ENCODE peak calls at places on chromosomes 4 and X, in eight cellular contexts. P is heart right ventricle, X is Caki2, U is iris pigment epithelial cell, V is islet precursor cell, D is foreskin fibroblast, C is CD14-positive monocyte, B is mammary epithelial cell. O is an unnamed sample.

GRCh38 chr4:184911310-184911709 is 85.5 kb upstream of the ACSL1 start:
- DNase-seq in U (peak; percentile 90), X (no peak), V (no peak), C (no peak), B (peak; percentile 97), P (no peak), D (peak; percentile 10), O (no peak)

GRCh38 chrX:149877636-149878035 is 3.3 kb upstream of the MAGEA8 start:
- DNase-seq in D (peak; percentile 1), P (no peak), V (no peak), X (no peak), B (peak; percentile 15), U (peak; percentile 10), C (no peak), O (no peak)

GRCh38 chrX:132958086-132958703 is at the start of gene HS6ST2:
- DNase-seq in D (no peak), V (peak; percentile 62), B (no peak), P (no peak), X (no peak), C (no peak), U (no peak), O (peak; percentile 71)

GRCh38 chrX:71056857-71057256 is 11.3 kb downstream of the SNX12 start:
- DNase-seq in P (no peak), B (no peak), V (no peak), U (peak; percentile 61), C (no peak), X (no peak), D (no peak), O (no peak)

GRCh38 chr4:25485104-25485503 is 108.0 kb downstream of the ANAPC4 start:
- DNase-seq in B (no peak), P (no peak), V (no peak), U (no peak), D (no peak), C (no peak), X (no peak), O (no peak)

GRCh38 chr4:153409412-153409811 is 56.7 kb upstream of the TMEM131L start:
- DNase-seq in U (peak; percentile 89), D (peak; percentile 59), P (no peak), B (peak; percentile 32), X (no peak), V (no peak), C (no peak), O (no peak)

GRCh38 chr4:41620594-41621256 is 82.8 kb downstream of the LIMCH1 start:
- DNase-seq in X (peak; percentile 87), C (no peak), U (no peak), D (no peak), B (no peak), P (no peak), V (peak; percentile 69), O (no peak)

GRCh38 chrX:13412208-13412600 is 92.4 kb upstream of the ATXN3L start:
- DNase-seq in C (no peak), V (no peak), U (no peak), P (no peak), B (no peak), X (no peak), D (no peak), O (no peak)

GRCh38 chr4:123250843-123251242 is 145.8 kb upstream of the SPRY1 start:
- DNase-seq in P (peak; percentile 72), D (peak; percentile 50), C (no peak), V (no peak), B (peak; percentile 52), X (no peak), U (peak; percentile 84), O (no peak)

GRCh38 chr4:65392488-65392887 is 277.8 kb downstream of the EPHA5 start:
- DNase-seq in V (no peak), P (no peak), X (no peak), B (no peak), U (no peak), C (no peak), D (no peak), O (no peak)

GRCh38 chr4:22515145-22515887 is 550 bp downstream of the ADGRA3 start:
- DNase-seq in X (peak; percentile 76), B (peak; percentile 74), C (no peak), D (peak; percentile 66), U (peak; percentile 74), P (peak; percentile 63), V (peak; percentile 86), O (peak; percentile 36)

GRCh38 chr4:114400531-114400930 is 198.1 kb upstream of the UGT8 start:
- DNase-seq in U (no peak), D (peak; percentile 11), P (no peak), X (peak; percentile 56), V (no peak), B (peak; percentile 64), C (no peak), O (no peak)

GRCh38 chr4:82223715-82224114 is 150.1 kb downstream of the HNRNPD start:
- DNase-seq in P (peak; percentile 8), X (no peak), B (no peak), D (no peak), U (no peak), V (no peak), C (peak; percentile 80), O (no peak)

GRCh38 chrX:124035657-124036056 is 74.2 kb downstream of the STAG2 start:
- DNase-seq in C (no peak), U (no peak), D (no peak), B (no peak), X (no peak), P (no peak), V (no peak), O (no peak)

GRCh38 chr4:2284934-2285664 is 23.2 kb upstream of the MXD4 start:
- DNase-seq in V (peak; percentile 81), B (peak; percentile 61), P (no peak), D (peak; percentile 64), U (peak; percentile 42), X (peak; percentile 38), C (no peak), O (no peak)

GRCh38 chrX:74923942-74924448 is 1.3 kb downstream of the NEXMIF start:
- DNase-seq in X (no peak), U (peak; percentile 3), B (no peak), C (no peak), P (no peak), D (no peak), V (no peak), O (no peak)

GRCh38 chrX:9745417-9746115 is 20.1 kb downstream of the GPR143 start:
- DNase-seq in C (no peak), D (no peak), X (no peak), U (peak; percentile 40), P (peak; percentile 22), V (peak; percentile 86), B (no peak), O (no peak)

GRCh38 chrX:68895339-68896250 is 66.8 kb downstream of the EFNB1 start:
- DNase-seq in V (no peak), U (peak; percentile 43), X (peak; percentile 22), D (no peak), P (peak; percentile 53), B (peak; percentile 65), C (peak; percentile 49), O (no peak)

GRCh38 chr4:114043116-114043515 is 63.7 kb upstream of the ARSJ start:
- DNase-seq in D (no peak), X (peak; percentile 2), V (no peak), B (peak; percentile 62), C (no peak), U (no peak), P (no peak), O (no peak)

GRCh38 chr4:7425171-7425570 is 9.6 kb downstream of the PSAPL1 start:
- DNase-seq in C (peak; percentile 33), X (no peak), D (no peak), P (no peak), U (no peak), V (no peak), B (no peak), O (no peak)

GRCh38 chr4:4735136-4735754 is 124.2 kb upstream of the MSX1 start:
- DNase-seq in X (no peak), P (no peak), D (no peak), V (no peak), C (no peak), U (no peak), B (no peak), O (no peak)